ENCODE peak calls at places on chromosomes 16 and 17, in six cellular contexts. W is nucleus accumbens, M is skeletal muscle cell, R is NCI-H1105, X is NCI-H460, G is C1 segment of cervical spinal cord. I is an unnamed sample.

GRCh38 chr17:21313320-21313719 is 28.8 kb downstream of the MAP2K3 start:
- DNase-seq in X (no peak), R (no peak), W (no peak), M (no peak), G (no peak), I (no peak)

GRCh38 chr16:73949574-73950348 is 346.9 kb upstream of the PSMD7 start:
- DNase-seq in M (peak; percentile 65), R (no peak), G (no peak), W (no peak), X (peak; percentile 70), I (peak; percentile 34)

GRCh38 chr17:7001562-7001961 is 5.7 kb downstream of the ALOX12 start:
- DNase-seq in W (no peak), G (no peak), X (no peak), M (no peak), R (no peak), I (no peak)

GRCh38 chr16:30369091-30369937 is 980 bp downstream of the TBC1D10B start:
- DNase-seq in G (no peak), R (no peak), X (no peak), M (no peak), W (peak; percentile 40), I (no peak)

GRCh38 chr16:1003551-1004347 is 22.2 kb downstream of the SOX8 start:
- DNase-seq in G (no peak), M (no peak), X (no peak), R (no peak), W (no peak), I (no peak)

GRCh38 chr17:81552244-81553017 is at the start of gene FAAP100:
- DNase-seq in X (peak; percentile 77), G (peak; percentile 64), M (peak; percentile 39), W (peak; percentile 65), R (peak; percentile 69), I (peak; percentile 88)

GRCh38 chr16:59633996-59634579 is 900.0 kb upstream of the GOT2 start:
- DNase-seq in W (no peak), G (no peak), M (peak; percentile 49), X (no peak), R (no peak), I (no peak)

GRCh38 chr17:4725646-4726300 is 5.5 kb upstream of the MED11 start:
- DNase-seq in G (no peak), X (no peak), R (no peak), W (no peak), M (no peak), I (no peak)

GRCh38 chr16:55035037-55035436 is 104.4 kb downstream of the IRX5 start:
- DNase-seq in G (no peak), W (no peak), M (no peak), X (peak; percentile 24), R (peak; percentile 46), I (no peak)

GRCh38 chr17:37147301-37147812 is 198.6 kb downstream of the AATF start:
- DNase-seq in G (no peak), W (no peak), R (no peak), M (no peak), X (no peak), I (no peak)

GRCh38 chr17:9472541-9472940 is 103.1 kb downstream of the STX8 start:
- DNase-seq in R (no peak), X (no peak), W (no peak), G (no peak), M (peak; percentile 40), I (no peak)

GRCh38 chr16:23408242-23409201 is 44.5 kb downstream of the COG7 start:
- DNase-seq in M (peak; percentile 26), W (no peak), X (no peak), G (peak; percentile 38), R (peak; percentile 57), I (no peak)

GRCh38 chr17:78351449-78352006 is 8.3 kb downstream of the SOCS3 start:
- DNase-seq in X (peak; percentile 67), G (peak; percentile 78), W (peak; percentile 85), M (peak; percentile 99), R (no peak), I (no peak)

GRCh38 chr16:28914325-28914724 is 10.7 kb downstream of the RABEP2 start:
- DNase-seq in X (no peak), R (no peak), G (no peak), W (no peak), M (no peak), I (no peak)

GRCh38 chr17:71790791-71791190 is 330.0 kb upstream of the SOX9 start:
- DNase-seq in X (no peak), R (no peak), M (no peak), W (no peak), G (no peak), I (no peak)

GRCh38 chr17:49278076-49278475 is 47.5 kb upstream of the PHOSPHO1 start:
- DNase-seq in G (no peak), M (no peak), R (no peak), W (no peak), X (no peak), I (no peak)

GRCh38 chr17:3917391-3917931 is 1.2 kb upstream of the P2RX1 start:
- DNase-seq in X (no peak), W (no peak), R (peak; percentile 40), M (no peak), G (no peak), I (no peak)

GRCh38 chr16:4415538-4416199 is 727 bp downstream of the CORO7 start:
- DNase-seq in G (peak; percentile 75), W (peak; percentile 35), R (no peak), M (no peak), X (no peak), I (peak; percentile 27)

GRCh38 chr17:59785091-59785799 is 77.8 kb downstream of the VMP1 start:
- DNase-seq in W (no peak), M (no peak), R (no peak), G (no peak), X (no peak), I (no peak)

GRCh38 chr16:14427371-14427948 is 202.6 kb downstream of the PARN start:
- DNase-seq in G (peak; percentile 5), R (no peak), W (peak; percentile 56), M (no peak), X (no peak), I (no peak)

GRCh38 chr16:25570131-25570530 is 121.6 kb upstream of the HS3ST4 start:
- DNase-seq in M (no peak), X (no peak), W (no peak), R (no peak), G (no peak), I (no peak)

GRCh38 chr17:43545383-43545632 is 832 bp downstream of the ETV4 start:
- DNase-seq in M (no peak), G (no peak), W (no peak), R (no peak), X (no peak), I (no peak)

GRCh38 chr17:61325382-61326073 is 74.1 kb upstream of the TBX2 start:
- DNase-seq in G (no peak), X (no peak), R (no peak), M (no peak), W (no peak), I (no peak)

GRCh38 chr17:81002409-81003361 is 11.0 kb downstream of the CHMP6 start:
- DNase-seq in X (no peak), R (peak; percentile 79), G (no peak), M (no peak), W (peak; percentile 32), I (peak; percentile 68)

GRCh38 chr16:19882186-19882585 is 2.5 kb downstream of the GPRC5B start:
- DNase-seq in M (no peak), X (no peak), R (no peak), W (no peak), G (peak; percentile 42), I (no peak)

GRCh38 chr17:58300336-58300735 is 19.6 kb upstream of the MPO start:
- DNase-seq in M (no peak), W (no peak), R (no peak), G (no peak), X (no peak), I (no peak)

GRCh38 chr17:43360376-43360738 is 38.4 kb upstream of the ARL4D start:
- DNase-seq in W (no peak), R (peak; percentile 62), M (peak; percentile 79), G (no peak), X (peak; percentile 61), I (peak; percentile 62)

GRCh38 chr16:70407811-70408274 is 31.1 kb downstream of the ST3GAL2 start:
- DNase-seq in R (no peak), G (peak; percentile 11), M (no peak), W (no peak), X (no peak), I (no peak)

GRCh38 chr16:52805559-52806168 is 247.0 kb downstream of the CHD9NB start:
- DNase-seq in M (no peak), W (no peak), R (no peak), G (no peak), X (no peak), I (no peak)

GRCh38 chr16:68377667-68378420 is 67.0 kb downstream of the PRMT7 start:
- DNase-seq in M (peak; percentile 16), G (no peak), W (no peak), R (no peak), X (no peak), I (no peak)